ENCODE peak calls at places on chromosomes 4 and X, in ten cellular contexts. C, G, D, I, O, H, N, V, U and M are unnamed samples.
A peak's percentile ranks its signal among the peaks of the same experiment; 100 is the strongest.

GRCh38 chr4:52869656-52870055 is 7.5 kb downstream of the RASL11B start:
- DNase-seq in V (no peak), I (no peak), G (no peak), U (no peak), C (no peak), D (no peak), O (no peak), N (peak; percentile 47), H (no peak), M (no peak)

GRCh38 chr4:48813984-48814383 is 16.9 kb upstream of the OCIAD1 start:
- DNase-seq in C (no peak), I (no peak), G (no peak), N (peak; percentile 67), H (no peak), V (no peak), D (no peak), U (no peak), O (peak; percentile 92), M (peak; percentile 98)

GRCh38 chr4:152259866-152260265 is 276.0 kb downstream of the FBXW7 start:
- DNase-seq in C (no peak), V (no peak), I (no peak), D (no peak), G (no peak), O (no peak), H (no peak), U (no peak), N (no peak), M (no peak)

GRCh38 chrX:126165401-126165720 is 728 bp downstream of the DCAF12L2 start:
- DNase-seq in D (no peak), N (no peak), G (no peak), U (no peak), O (no peak), H (no peak), I (no peak), C (no peak), V (no peak), M (no peak)

GRCh38 chr4:26878729-26879415 is 18.2 kb downstream of the STIM2 start:
- DNase-seq in D (no peak), U (no peak), V (no peak), C (no peak), G (no peak), H (no peak), N (no peak), O (no peak), I (no peak), M (no peak)

GRCh38 chrX:2703991-2704369 is 12.9 kb downstream of the CD99 start:
- DNase-seq in O (no peak), U (no peak), V (no peak), C (no peak), D (peak; percentile 69), I (no peak), N (no peak), H (no peak), G (no peak), M (no peak)

GRCh38 chr4:1763070-1763549 is 30.0 kb upstream of the FGFR3 start:
- DNase-seq in C (no peak), V (no peak), I (no peak), D (no peak), G (no peak), U (no peak), H (no peak), O (no peak), N (no peak), M (no peak)

GRCh38 chrX:28223469-28223868 is 242.2 kb upstream of the DCAF8L1 start:
- DNase-seq in O (no peak), V (no peak), U (no peak), I (no peak), D (no peak), H (no peak), C (no peak), N (no peak), G (no peak), M (no peak)

GRCh38 chr4:46270986-46271596 is 118.8 kb downstream of the GABRA2 start:
- DNase-seq in D (peak; percentile 2), V (peak; percentile 42), U (no peak), H (no peak), O (peak; percentile 13), G (no peak), I (no peak), N (peak; percentile 27), C (no peak), M (peak; percentile 9)